ENCODE peak calls at places on chromosome 2, in ten cellular contexts. B is stimulated activated CD4-positive, alpha-beta T cell treated with anti-CD3 and anti-CD28 coated beads, Interleukin-15, amount 100 ng/mL, for 1 hour; S is A172; J is cardiac septum; F is stimulated activated CD8-positive, alpha-beta memory T cell treated with anti-CD3 and anti-CD28 coated beads, Interleukin-15, amount 100 ng/mL, for 1 hour; I is stimulated activated naive CD8-positive, alpha-beta T cell treated with anti-CD3 and anti-CD28 coated beads, Interleukin-15, Interleukin-2, amounts not matched to agents 100 U/mL and 50 U/mL, for 24 hours; X is activated CD8-positive, alpha-beta memory T cell treated with anti-CD3 and anti-CD28 coated beads for 48 hours; K is activated gamma-delta T cell treated with anti-CD3 and anti-CD28 coated beads, Interleukin-2, amount 50 U/mL, for 16 hours; Z is mesenteric fat pad; D is NCI-H1105. Q is an unnamed sample.

GRCh38 chr2:675982-676646 is 1.1 kb downstream of the TMEM18 start:
- DNase-seq in B (no peak), S (peak; percentile 88), J (no peak), F (no peak), I (peak; percentile 66), X (no peak), K (peak; percentile 31), Z (no peak), D (no peak), Q (no peak)

GRCh38 chr2:231260442-231260841 is 62.0 kb downstream of the ARMC9 start:
- DNase-seq in B (no peak), S (peak; percentile 69), J (peak; percentile 47), F (no peak), I (no peak), X (no peak), K (no peak), Z (peak; percentile 33), D (no peak), Q (no peak)

GRCh38 chr2:36871068-36871707 is 95.1 kb downstream of the STRN start:
- DNase-seq in B (no peak), S (no peak), J (no peak), F (no peak), I (no peak), X (no peak), K (no peak), Z (no peak), D (no peak), Q (no peak)

GRCh38 chr2:75499534-75499933 is 61.2 kb downstream of the EVA1A start:
- DNase-seq in B (no peak), S (no peak), J (no peak), F (no peak), I (no peak), X (no peak), K (no peak), Z (no peak), D (no peak), Q (no peak)

GRCh38 chr2:204850576-204850975 is 305.3 kb downstream of the PARD3B start:
- DNase-seq in B (no peak), S (no peak), J (no peak), F (no peak), I (no peak), X (no peak), K (no peak), Z (no peak), D (no peak), Q (no peak)

GRCh38 chr2:133760366-133760765 is 192.1 kb upstream of the NCKAP5 start:
- DNase-seq in B (no peak), S (peak; percentile 54), J (no peak), F (no peak), I (no peak), X (no peak), K (no peak), Z (no peak), D (no peak), Q (no peak)

GRCh38 chr2:25076749-25077148 is 34.9 kb downstream of the EFR3B start:
- DNase-seq in B (no peak), S (peak; percentile 57), J (no peak), F (no peak), I (no peak), X (no peak), K (no peak), Z (no peak), D (no peak), Q (no peak)

GRCh38 chr2:38375711-38376345 is 1.2 kb downstream of the ATL2 start:
- DNase-seq in B (no peak), S (no peak), J (no peak), F (no peak), I (peak; percentile 64), X (no peak), K (no peak), Z (no peak), D (no peak), Q (no peak)